ENCODE peak calls at places on chromosomes 7 and 10, in eight cellular contexts. O is kidney glomerular epithelial cell, G is neural progenitor cell, U is HuH-7.5, H is left cardiac atrium, N is NCI-H774, E is RKO, K is heart left ventricle. A is an unnamed sample.

GRCh38 chr10:90204956-90205695 is 503.7 kb downstream of the KIF20B start:
- DNase-seq in O (no peak), K (no peak), E (no peak), H (no peak), G (no peak), U (no peak), N (no peak), A (no peak)

GRCh38 chr10:92691591-92692084 is 1.9 kb downstream of the HHEX start:
- DNase-seq in K (peak), G (peak), H (peak), N (no peak), E (no peak), O (no peak), U (no peak), A (no peak)

GRCh38 chr7:36794689-36795088 is 70.4 kb upstream of the AOAH start:
- DNase-seq in E (no peak), O (peak), K (no peak), H (no peak), U (no peak), N (peak), G (no peak), A (peak)

GRCh38 chr10:51607436-51607835 is 92.0 kb downstream of the CSTF2T start:
- DNase-seq in K (no peak), H (no peak), O (no peak), U (no peak), E (no peak), N (no peak), G (peak), A (no peak)

GRCh38 chr7:116258734-116259133 is 48.4 kb downstream of the TES start:
- DNase-seq in E (peak), O (peak), K (no peak), U (no peak), H (no peak), N (peak), G (peak), A (peak)

GRCh38 chr7:43552122-43552521 is 30.8 kb upstream of the STK17A start:
- DNase-seq in K (no peak), E (no peak), G (no peak), O (no peak), N (no peak), U (no peak), H (no peak), A (no peak)

GRCh38 chr10:114432704-114433103 is 28.4 kb upstream of the AFAP1L2 start:
- DNase-seq in H (no peak), E (no peak), U (no peak), N (no peak), K (no peak), G (no peak), O (no peak), A (no peak)

GRCh38 chr7:2939193-2939885 is 95.2 kb upstream of the GNA12 start:
- DNase-seq in N (no peak), G (no peak), E (no peak), K (no peak), U (no peak), H (no peak), O (no peak), A (no peak)

GRCh38 chr10:85607296-85607695 is 759.3 kb downstream of the GRID1 start:
- DNase-seq in U (no peak), G (no peak), E (no peak), H (no peak), O (no peak), K (no peak), N (no peak), A (no peak)

GRCh38 chr10:128035557-128035973 is 90.7 kb downstream of the MKI67 start:
- DNase-seq in O (no peak), K (peak), G (peak), N (no peak), E (peak), H (peak), U (peak), A (peak)

GRCh38 chr10:133474833-133475734 is 21.3 kb downstream of the SCART1 start:
- DNase-seq in K (no peak), O (no peak), N (no peak), E (no peak), U (no peak), G (no peak), H (no peak), A (no peak)

GRCh38 chr7:5750026-5750425 is 31.4 kb downstream of the RNF216 start:
- DNase-seq in E (no peak), G (no peak), N (no peak), K (no peak), O (no peak), U (no peak), H (no peak), A (peak)

GRCh38 chr7:96720843-96721242 is 11.2 kb upstream of the SEM1 start:
- DNase-seq in K (no peak), G (no peak), H (no peak), N (no peak), O (no peak), E (no peak), U (no peak), A (no peak)

GRCh38 chr10:46539596-46540411 is 16.7 kb downstream of the GPRIN2 start:
- DNase-seq in H (peak), N (no peak), E (no peak), O (peak), G (no peak), U (peak), K (no peak), A (no peak)

GRCh38 chr7:98831641-98832221 is 38.1 kb downstream of the TMEM130 start:
- DNase-seq in O (no peak), N (no peak), K (no peak), E (peak), U (no peak), H (no peak), G (peak), A (peak)

GRCh38 chr7:132145466-132145865 is 430.8 kb downstream of the PLXNA4 start:
- DNase-seq in E (peak), O (peak), H (peak), G (peak), U (no peak), N (peak), K (peak), A (peak)

GRCh38 chr7:139745330-139746143 is 32.3 kb downstream of the HIPK2 start:
- DNase-seq in G (peak), H (peak), E (no peak), U (peak), O (no peak), N (peak), K (peak), A (no peak)

GRCh38 chr7:136869991-136870798 is 1.7 kb downstream of the CHRM2 start:
- DNase-seq in G (peak), U (no peak), K (peak), O (no peak), H (peak), E (no peak), N (no peak), A (no peak)

GRCh38 chr10:1155791-1156615 is 99.8 kb downstream of the WDR37 start:
- DNase-seq in H (no peak), U (no peak), N (no peak), G (no peak), E (no peak), K (no peak), O (no peak), A (no peak)

GRCh38 chr7:102079140-102080002 is 207.3 kb upstream of the SH2B2 start:
- DNase-seq in K (peak), U (no peak), E (no peak), O (no peak), N (no peak), H (no peak), G (peak), A (no peak)

GRCh38 chr10:118047363-118047719 is 600 bp upstream of the RAB11FIP2 start:
- DNase-seq in G (no peak), E (peak), H (peak), O (no peak), K (no peak), N (no peak), U (no peak), A (no peak)

GRCh38 chr10:95171336-95171735 is 22.7 kb upstream of the ACSM6 start:
- DNase-seq in O (no peak), G (no peak), U (no peak), N (no peak), K (no peak), E (no peak), H (no peak), A (no peak)

GRCh38 chr7:87152897-87153641 is 816 bp downstream of the DMTF1 start:
- DNase-seq in E (peak), G (peak), N (peak), H (peak), O (peak), U (no peak), K (peak), A (peak)

GRCh38 chr7:114345494-114345893 is 69.1 kb upstream of the FOXP2 start:
- DNase-seq in O (no peak), U (no peak), G (no peak), H (no peak), N (no peak), K (no peak), E (peak), A (peak)

GRCh38 chr7:5679047-5679740 is 102.3 kb downstream of the RNF216 start:
- DNase-seq in U (no peak), O (no peak), H (no peak), K (no peak), E (no peak), G (no peak), N (no peak), A (no peak)

GRCh38 chr7:115145512-115145911 is 223.6 kb downstream of the MDFIC start:
- DNase-seq in K (no peak), E (no peak), U (no peak), N (no peak), H (no peak), O (no peak), G (no peak), A (no peak)

GRCh38 chr10:23693398-23693797 is 254.5 kb downstream of the OTUD1 start:
- DNase-seq in E (no peak), O (no peak), G (peak), K (no peak), N (no peak), H (no peak), U (no peak), A (no peak)

GRCh38 chr7:18771834-18772566 is 276.5 kb downstream of the HDAC9 start:
- DNase-seq in K (no peak), E (no peak), G (no peak), O (no peak), U (no peak), N (no peak), H (no peak), A (no peak)

GRCh38 chr10:127293640-127294039 is 97.2 kb upstream of the INSYN2A start:
- DNase-seq in G (no peak), O (no peak), U (no peak), E (no peak), K (no peak), N (no peak), H (no peak), A (no peak)

A was measured in SK-MEL-5.